ENCODE peak calls at places on chromosome 14, in four cellular contexts. F is brain microvascular endothelial cell, C is kidney epithelial cell, K is neural progenitor cell. R is an unnamed sample.
A peak's percentile ranks its signal among the peaks of the same experiment; 100 is the strongest.

GRCh38 chr14:51666831-51667230 is 15.1 kb downstream of the FRMD6 start:
- DNase-seq in F (no peak), C (no peak), K (no peak), R (no peak)

GRCh38 chr14:84592770-84593169 is 937.2 kb upstream of the FLRT2 start:
- DNase-seq in F (no peak), C (no peak), K (no peak), R (no peak)

GRCh38 chr14:104973215-104974145 is 4.7 kb downstream of the AHNAK2 start:
- DNase-seq in F (peak; percentile 94), C (peak; percentile 92), K (peak; percentile 60), R (peak; percentile 98)

GRCh38 chr14:59254911-59255545 is 66.6 kb downstream of the DAAM1 start:
- DNase-seq in F (no peak), C (no peak), K (no peak), R (no peak)

GRCh38 chr14:85481471-85481870 is 48.5 kb upstream of the FLRT2 start:
- DNase-seq in F (no peak), C (no peak), K (no peak), R (no peak)

GRCh38 chr14:54815016-54815415 is 87.6 kb downstream of the GCH1 start:
- DNase-seq in F (no peak), C (peak; percentile 58), K (no peak), R (no peak)

GRCh38 chr14:104794099-104794498 is 1.4 kb downstream of the AKT1 start:
- DNase-seq in F (peak; percentile 55), C (no peak), K (peak; percentile 78), R (no peak)

GRCh38 chr14:71551291-71551955 is 380.8 kb upstream of the RGS6 start:
- DNase-seq in F (no peak), C (no peak), K (no peak), R (peak; percentile 38)

GRCh38 chr14:50363734-50364113 is 33.0 kb downstream of the CDKL1 start:
- DNase-seq in F (no peak), C (no peak), K (no peak), R (no peak)

GRCh38 chr14:22837059-22837749 is 819 bp downstream of the MMP14 start:
- DNase-seq in F (peak; percentile 61), C (no peak), K (peak; percentile 53), R (no peak)

GRCh38 chr14:102089621-102090343 is 2.9 kb upstream of the HSP90AA1 start:
- DNase-seq in F (no peak), C (no peak), K (no peak), R (no peak)
- TF ChIP-seq CTCF in F (no peak), C (no peak), K (no peak), R (no peak)

GRCh38 chr14:97350415-97350814 is 553.2 kb downstream of the VRK1 start:
- DNase-seq in F (no peak), C (no peak), K (no peak), R (no peak)

GRCh38 chr14:97349946-97350345 is 552.8 kb downstream of the VRK1 start:
- DNase-seq in F (no peak), C (no peak), K (no peak), R (no peak)

GRCh38 chr14:97350894-97351713 is 553.9 kb downstream of the VRK1 start:
- DNase-seq in F (no peak), C (no peak), K (no peak), R (no peak)

GRCh38 chr14:97346675-97347074 is 549.5 kb downstream of the VRK1 start:
- DNase-seq in F (no peak), C (no peak), K (no peak), R (no peak)
- TF ChIP-seq CTCF in F (no peak), C (no peak), K (no peak), R (no peak)

DNA sequence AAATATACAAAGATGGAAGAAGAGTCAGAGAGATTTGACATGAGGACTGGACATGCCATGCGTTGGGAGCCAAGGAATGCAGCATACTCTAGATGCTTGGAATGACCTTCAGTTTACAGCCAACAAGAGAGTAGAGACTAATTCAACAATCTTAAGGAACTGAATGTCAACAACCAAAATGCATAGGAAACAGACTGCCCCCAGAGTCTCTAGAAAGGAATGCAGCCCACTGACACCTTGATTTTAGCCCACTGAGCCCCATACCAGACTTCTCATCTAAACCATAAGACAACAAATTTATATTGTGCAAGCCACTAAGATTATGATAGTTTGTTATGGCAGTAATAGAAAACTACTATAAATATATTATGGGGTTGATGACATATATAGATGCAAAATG is 611.2 kb downstream of the RPS29 start:
- DNase-seq in F (no peak), C (no peak), K (no peak), R (no peak)
- TF ChIP-seq CTCF in F (no peak), C (no peak), K (peak; percentile 35), R (no peak)

DNA sequence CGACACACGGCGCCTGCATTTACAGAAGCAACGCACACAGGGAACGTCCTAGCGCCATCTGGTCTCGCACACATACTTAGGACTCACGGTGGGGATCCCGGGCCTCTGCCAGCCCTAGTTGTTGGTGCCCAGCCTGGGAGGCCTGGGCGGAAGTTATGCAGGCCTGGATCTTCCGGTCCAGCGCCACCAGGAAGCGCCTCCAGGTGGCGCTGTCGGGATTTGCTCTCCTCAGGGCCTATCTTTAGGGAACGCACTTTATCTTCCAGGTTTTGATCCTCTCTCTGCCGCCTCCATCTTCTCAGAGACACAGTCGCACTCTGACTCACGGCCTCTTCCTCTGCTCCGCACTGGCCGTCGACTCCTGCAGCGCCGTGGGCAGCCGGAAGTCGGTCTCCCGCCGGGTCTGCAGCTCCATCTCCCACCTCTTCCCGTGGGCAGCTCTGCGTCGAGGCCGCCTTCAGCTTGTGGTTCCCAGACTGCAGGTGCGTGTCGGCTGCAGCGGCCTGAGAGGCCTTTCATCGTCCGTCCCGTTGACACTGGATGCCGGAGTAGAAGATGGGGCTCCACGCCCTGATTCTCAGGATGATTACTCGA is 760.4 kb downstream of the TMEM121 start:
- DNase-seq in F (no peak), C (no peak), K (no peak), R (no peak)
- TF ChIP-seq CTCF in F (peak; percentile 11), C (no peak), K (no peak), R (peak; percentile 9)

GRCh38 chr14:99793213-99794155 is at the start of gene EML1:
- DNase-seq in F (peak; percentile 53), C (peak; percentile 39), K (peak; percentile 96), R (no peak)
- TF ChIP-seq CTCF in F (no peak), C (no peak), K (no peak), R (peak; percentile 19)

GRCh38 chr14:81676395-81676794 is 142.7 kb upstream of the SEL1L start:
- DNase-seq in F (no peak), C (no peak), K (no peak), R (no peak)

GRCh38 chr14:81673930-81674329 is 140.3 kb upstream of the SEL1L start:
- DNase-seq in F (no peak), C (no peak), K (no peak), R (no peak)

GRCh38 chr14:81679226-81679625 is 145.6 kb upstream of the SEL1L start:
- DNase-seq in F (no peak), C (no peak), K (no peak), R (no peak)

GRCh38 chr14:81677736-81678135 is 144.1 kb upstream of the SEL1L start:
- DNase-seq in F (no peak), C (no peak), K (no peak), R (no peak)

GRCh38 chr14:81676879-81677278 is 143.2 kb upstream of the SEL1L start:
- DNase-seq in F (no peak), C (no peak), K (no peak), R (no peak)
- TF ChIP-seq CTCF in F (no peak), C (no peak), K (no peak), R (no peak)

GRCh38 chr14:24463017-24463805 is 20.6 kb upstream of the SDR39U1 start:
- DNase-seq in F (no peak), C (no peak), K (no peak), R (no peak)
- TF ChIP-seq CTCF in F (no peak), C (no peak), K (no peak), R (no peak)

DNA sequence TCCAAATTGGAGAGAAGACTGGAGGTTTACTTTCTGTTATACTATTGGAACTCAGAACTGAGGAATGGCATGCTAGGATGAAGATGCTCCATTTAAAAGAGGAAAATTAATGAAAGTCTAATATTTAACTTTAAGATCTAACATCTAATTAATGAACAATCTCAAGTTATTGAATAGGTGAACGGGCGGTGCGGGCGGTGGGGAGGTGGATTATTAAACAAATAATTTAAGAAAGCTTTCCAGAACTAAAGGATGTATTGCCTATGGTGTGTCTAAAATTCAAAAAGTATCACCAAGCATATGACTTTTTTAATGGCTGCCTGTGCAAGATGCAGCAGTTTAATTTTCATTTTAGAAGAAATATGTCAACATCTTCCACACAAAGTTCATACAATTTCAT is 1747.1 kb upstream of the SEL1L start:
- DNase-seq in F (no peak), C (no peak), K (no peak), R (no peak)
- TF ChIP-seq CTCF in F (no peak), C (no peak), K (no peak), R (no peak)

DNA sequence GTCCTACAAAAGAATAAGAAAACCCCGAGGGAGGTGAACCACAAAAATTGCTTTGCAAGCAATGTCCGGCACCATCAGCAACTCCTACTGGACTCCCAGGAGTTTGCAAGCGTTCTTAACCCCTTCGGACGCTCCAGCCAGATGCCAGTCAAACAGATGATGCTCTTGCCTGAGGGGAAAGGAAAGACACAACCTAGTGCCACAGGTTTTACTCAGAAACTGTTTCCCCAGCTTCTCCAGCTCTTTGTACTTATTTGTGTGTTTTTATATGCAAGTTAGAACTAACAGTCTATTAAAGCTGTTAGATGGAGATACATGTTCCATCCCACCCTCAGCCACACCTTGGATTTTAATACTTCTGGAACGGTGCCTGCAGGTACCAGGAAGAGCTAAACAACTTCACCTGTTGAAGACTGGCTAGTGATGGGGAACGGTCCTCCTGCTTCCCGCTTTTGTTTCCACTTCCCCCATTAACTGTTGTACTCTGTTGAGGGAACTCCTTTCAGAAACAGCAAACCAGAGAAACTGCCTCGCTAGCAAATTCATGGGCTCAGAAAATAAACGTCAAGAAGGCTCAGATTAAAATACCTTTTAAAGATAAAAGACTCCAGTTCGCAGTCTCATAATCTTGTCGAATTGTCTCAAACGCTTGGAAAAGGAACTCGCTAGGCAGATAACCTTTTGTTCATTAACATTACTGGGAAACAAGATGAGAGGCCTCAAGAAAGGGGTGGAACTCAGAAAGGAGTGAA is 1.1 kb upstream of the FERMT2 start:
- DNase-seq in F (peak; percentile 78), C (peak; percentile 50), K (peak; percentile 79), R (no peak)
- TF ChIP-seq CTCF in F (peak; percentile 73), C (peak; percentile 59), K (peak; percentile 38), R (peak; percentile 22)

R was measured in foreskin keratinocyte.